ENCODE peak calls at places on chromosome 19, in six cellular contexts. B is AG04449; C is fibroblast of lung; J is stimulated activated CD4-positive, alpha-beta T cell treated with anti-CD3 and anti-CD28 coated beads, Interleukin-4, amount 100 ng/mL, for 4 hours; S is lung microvascular endothelial cell; O is GM12864. D is an unnamed sample.
A peak's percentile ranks its signal among the peaks of the same experiment; 100 is the strongest.

GRCh38 chr19:40576181-40576584 is 490 bp upstream of the SHKBP1 start:
- DNase-seq in J (no peak), S (peak; percentile 39), B (no peak), C (no peak), O (no peak), D (no peak)

GRCh38 chr19:31519216-31519615 is 170.0 kb upstream of the TSHZ3 start:
- DNase-seq in O (no peak), S (no peak), C (no peak), B (no peak), J (no peak), D (no peak)

GRCh38 chr19:3765121-3765520 is 2.6 kb downstream of the MRPL54 start:
- DNase-seq in O (no peak), C (no peak), B (no peak), J (no peak), S (no peak), D (no peak)

GRCh38 chr19:54803410-54803809 is at the start of gene KIR2DL4:
- DNase-seq in J (no peak), O (no peak), S (no peak), C (no peak), B (no peak), D (no peak)

GRCh38 chr19:18390075-18390909 is 4.3 kb downstream of the GDF15 start:
- DNase-seq in O (no peak), B (no peak), S (peak; percentile 73), J (no peak), C (no peak), D (no peak)

GRCh38 chr19:4238831-4239230 is 8.0 kb upstream of the YJU2 start:
- DNase-seq in S (no peak), B (no peak), O (no peak), C (no peak), J (no peak), D (no peak)

GRCh38 chr19:49264258-49264657 is 60.7 kb downstream of the SLC6A16 start:
- DNase-seq in C (no peak), S (no peak), J (no peak), O (no peak), B (no peak), D (no peak)

GRCh38 chr19:41327499-41328156 is 17.7 kb downstream of the CCDC97 start:
- DNase-seq in O (no peak), S (peak; percentile 94), B (no peak), J (peak; percentile 80), C (peak; percentile 69), D (no peak)

GRCh38 chr19:38317104-38317612 is 1.4 kb upstream of the YIF1B start:
- DNase-seq in C (no peak), S (no peak), B (no peak), J (peak; percentile 12), O (no peak), D (no peak)

GRCh38 chr19:35755550-35756371 is 1.1 kb downstream of the HSPB6 start:
- DNase-seq in C (no peak), S (peak; percentile 60), B (no peak), O (no peak), J (peak; percentile 56), D (no peak)

GRCh38 chr19:6730153-6730804 is 7.1 kb downstream of the GPR108 start:
- DNase-seq in B (no peak), S (peak; percentile 63), J (peak; percentile 46), C (no peak), O (no peak), D (no peak)

GRCh38 chr19:1421218-1421957 is 14.0 kb downstream of the DAZAP1 start:
- DNase-seq in S (no peak), B (no peak), J (no peak), C (no peak), O (no peak), D (no peak)

GRCh38 chr19:56942749-56943148 is 102.2 kb upstream of the PEG3 start:
- DNase-seq in O (no peak), J (no peak), S (peak; percentile 42), C (no peak), B (no peak), D (no peak)

GRCh38 chr19:22797040-22797439 is 13.1 kb upstream of the ZNF99 start:
- DNase-seq in C (no peak), J (no peak), S (no peak), O (no peak), B (no peak), D (no peak)

GRCh38 chr19:18364826-18365528 is 21.0 kb upstream of the GDF15 start:
- DNase-seq in J (no peak), B (peak; percentile 99), S (peak; percentile 99), O (no peak), C (peak; percentile 100), D (no peak)

GRCh38 chr19:13068064-13068807 is 34.4 kb downstream of the LYL1 start:
- DNase-seq in C (no peak), S (no peak), O (no peak), B (no peak), J (no peak), D (no peak)

GRCh38 chr19:38184815-38185214 is 39.2 kb downstream of the DPF1 start:
- DNase-seq in C (no peak), J (no peak), S (no peak), B (no peak), O (no peak), D (no peak)

GRCh38 chr19:48196933-48197665 is 26.6 kb downstream of the ZSWIM9 start:
- DNase-seq in B (no peak), J (no peak), O (no peak), S (peak; percentile 58), C (no peak), D (no peak)

GRCh38 chr19:23774156-23774971 is 15.7 kb upstream of the ZNF681 start:
- DNase-seq in B (no peak), S (no peak), J (no peak), C (no peak), O (no peak), D (no peak)

GRCh38 chr19:18521692-18522123 is at the start of gene ELL:
- DNase-seq in B (no peak), J (no peak), C (no peak), S (no peak), O (no peak), D (no peak)

GRCh38 chr19:14138576-14139265 is 2.3 kb upstream of the ASF1B start:
- DNase-seq in S (no peak), B (no peak), J (no peak), O (no peak), C (peak; percentile 61), D (no peak)

GRCh38 chr19:14346279-14346678 is 35.0 kb upstream of the ADGRE5 start:
- DNase-seq in C (no peak), B (no peak), O (no peak), J (no peak), S (no peak), D (no peak)

GRCh38 chr19:57002765-57003164 is 117.0 kb upstream of the USP29 start:
- DNase-seq in O (no peak), J (no peak), C (no peak), S (no peak), B (no peak), D (no peak)

GRCh38 chr19:42024622-42025111 is 30.6 kb upstream of the ATP1A3 start:
- DNase-seq in O (no peak), C (peak; percentile 55), J (no peak), S (no peak), B (no peak), D (no peak)

GRCh38 chr19:43934055-43934984 is 762 bp downstream of the ZNF45 start:
- DNase-seq in B (no peak), J (no peak), C (peak; percentile 8), S (peak; percentile 7), O (no peak), D (no peak)

GRCh38 chr19:55486971-55487883 is 1.0 kb upstream of the SSC5D start:
- DNase-seq in J (peak; percentile 47), S (peak; percentile 91), C (peak; percentile 98), B (peak; percentile 87), O (no peak), D (no peak)

GRCh38 chr19:38443458-38444001 is 10.0 kb downstream of the RYR1 start:
- DNase-seq in C (no peak), J (no peak), O (no peak), S (no peak), B (no peak), D (no peak)

GRCh38 chr19:40603719-40604646 is 2.8 kb downstream of the LTBP4 start:
- DNase-seq in B (no peak), S (peak; percentile 96), O (peak; percentile 92), J (peak; percentile 90), C (peak; percentile 93), D (peak; percentile 96)

GRCh38 chr19:33621811-33622504 is at the start of gene CHST8:
- DNase-seq in J (no peak), C (peak; percentile 44), O (no peak), B (no peak), S (peak; percentile 42), D (no peak)

GRCh38 chr19:18020212-18021067 is 12.5 kb downstream of the ARRDC2 start:
- DNase-seq in B (no peak), O (no peak), C (peak; percentile 51), J (no peak), S (peak; percentile 92), D (no peak)

GRCh38 chr19:33039108-33039599 is 25.5 kb downstream of the RHPN2 start:
- DNase-seq in J (no peak), O (no peak), B (no peak), S (no peak), C (no peak), D (no peak)

D was measured in iPS DF 19.7.